ENCODE peak calls at places on chromosomes 12 and 14, in eight cellular contexts. J, I, X, M, W, T, H and Q are unnamed samples. For H3K36me3, the result is how much of the 10 kb centered on the place peaks cover.

GRCh38 chr14:68548194-68549056 is 244.4 kb downstream of the ZFP36L1 start:
- DNase-seq in J (peak), H (peak), I (peak), T (no peak), X (peak), M (peak), W (peak), Q (peak)

GRCh38 chr14:61342486-61342885 is 21.1 kb downstream of the PRKCH start:
- DNase-seq in H (no peak), M (no peak), T (no peak), I (no peak), W (no peak), J (no peak), X (no peak), Q (no peak)

GRCh38 chr14:103510311-103511021 is 12.2 kb downstream of the CKB start:
- DNase-seq in H (no peak), T (no peak), M (no peak), X (peak), I (no peak), W (no peak), J (peak), Q (no peak)

GRCh38 chr14:92005019-92005418 is 34.8 kb downstream of the TRIP11 start:
- DNase-seq in H (no peak), I (no peak), T (no peak), M (no peak), W (no peak), X (no peak), J (no peak), Q (no peak)

GRCh38 chr12:82479511-82479910 is 121.2 kb downstream of the METTL25 start:
- DNase-seq in I (peak), H (no peak), X (no peak), J (no peak), T (no peak), W (no peak), M (peak), Q (no peak)

GRCh38 chr12:92624236-92624635 is 78.6 kb upstream of the PLEKHG7 start:
- DNase-seq in X (no peak), J (no peak), W (no peak), I (peak), M (peak), T (no peak), H (no peak), Q (no peak)

GRCh38 chr14:103775506-103775905 is 59.9 kb downstream of the ZFYVE21 start:
- DNase-seq in I (no peak), W (no peak), M (no peak), T (no peak), X (no peak), H (no peak), J (no peak), Q (no peak)

GRCh38 chr12:11669348-11669747 is 19.9 kb downstream of the ETV6 start:
- DNase-seq in M (no peak), W (no peak), J (no peak), T (no peak), X (no peak), H (no peak), I (no peak), Q (no peak)

GRCh38 chr12:116466536-116466935 is 92.6 kb upstream of the MAP1LC3B2 start:
- DNase-seq in T (no peak), I (no peak), M (peak), W (no peak), H (no peak), X (no peak), J (no peak), Q (peak)

GRCh38 chr14:20632831-20633771 is 8.4 kb downstream of the OR6S1 start:
- DNase-seq in W (no peak), I (peak), T (no peak), X (no peak), J (peak), M (peak), H (no peak), Q (no peak)

GRCh38 chr12:101654442-101654841 is 43.0 kb upstream of the CHPT1 start:
- DNase-seq in H (no peak), W (no peak), M (no peak), X (no peak), I (no peak), T (no peak), J (no peak), Q (no peak)

GRCh38 chr14:75068294-75069020 is 984 bp upstream of the ZC2HC1C start:
- DNase-seq in T (no peak), W (no peak), M (no peak), J (no peak), H (no peak), X (no peak), I (no peak), Q (no peak)

GRCh38 chr12:2641209-2641608 is 153.6 kb upstream of the FKBP4 start:
- DNase-seq in H (no peak), I (peak), W (no peak), J (peak), M (peak), X (peak), T (no peak), Q (no peak)

GRCh38 chr12:48446372-48446771 is 26.0 kb upstream of the ANP32D start:
- DNase-seq in J (no peak), W (no peak), I (peak), H (no peak), X (no peak), T (no peak), M (no peak), Q (no peak)

GRCh38 chr14:69535230-69535848 is 39.3 kb downstream of the CCDC177 start:
- DNase-seq in M (peak), J (no peak), X (peak), T (no peak), I (peak), H (no peak), W (no peak), Q (no peak)

GRCh38 chr14:37973031-37973908 is 234.4 kb upstream of the SSTR1 start:
- DNase-seq in J (no peak), T (no peak), I (peak), H (no peak), M (no peak), X (no peak), W (no peak), Q (no peak)

GRCh38 chr12:112183591-112184021 is 58.2 kb downstream of the TRAFD1 start:
- DNase-seq in X (no peak), T (no peak), H (no peak), I (no peak), W (no peak), J (no peak), M (no peak), Q (no peak)

GRCh38 chr12:112184056-112184887 is 58.9 kb downstream of the TRAFD1 start:
- DNase-seq in J (no peak), W (no peak), H (no peak), M (no peak), T (no peak), X (no peak), I (no peak), Q (peak)

GRCh38 chr12:112180422-112180821 is 55.1 kb downstream of the TRAFD1 start:
- DNase-seq in I (no peak), X (no peak), M (no peak), H (no peak), W (no peak), J (peak), T (no peak), Q (peak)

GRCh38 chr12:112183141-112183581 is 57.8 kb downstream of the TRAFD1 start:
- DNase-seq in H (no peak), J (no peak), I (peak), X (no peak), T (no peak), W (no peak), M (peak), Q (no peak)

DNA sequence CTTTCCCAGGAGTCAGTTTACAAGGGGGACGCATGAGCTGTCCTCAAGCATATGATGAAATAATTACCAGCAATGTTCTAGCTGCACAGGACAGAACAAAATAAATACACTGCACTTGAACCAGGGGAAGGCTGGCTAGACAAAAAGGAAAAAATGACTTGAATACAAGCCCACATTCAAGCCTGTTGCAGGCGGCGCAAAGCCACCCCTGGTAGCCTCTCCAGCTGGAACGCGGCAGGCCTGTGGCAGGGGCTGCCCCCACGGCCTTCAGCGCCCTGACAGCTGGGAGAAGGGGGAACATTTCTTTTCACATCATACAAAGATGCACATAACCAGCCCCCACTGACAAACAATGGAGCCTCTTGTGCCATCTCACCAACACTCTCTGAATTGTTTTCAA is 57.1 kb downstream of the TRAFD1 start:
- DNase-seq in J (peak), H (no peak), X (no peak), W (no peak), I (peak), T (no peak), M (peak), Q (peak)
- H3K36me3 ChIP-seq in J (half or more), H (half or more), X (half or more), W (half or more), I (under half), T (under half), M (under half), Q (under half)

DNA sequence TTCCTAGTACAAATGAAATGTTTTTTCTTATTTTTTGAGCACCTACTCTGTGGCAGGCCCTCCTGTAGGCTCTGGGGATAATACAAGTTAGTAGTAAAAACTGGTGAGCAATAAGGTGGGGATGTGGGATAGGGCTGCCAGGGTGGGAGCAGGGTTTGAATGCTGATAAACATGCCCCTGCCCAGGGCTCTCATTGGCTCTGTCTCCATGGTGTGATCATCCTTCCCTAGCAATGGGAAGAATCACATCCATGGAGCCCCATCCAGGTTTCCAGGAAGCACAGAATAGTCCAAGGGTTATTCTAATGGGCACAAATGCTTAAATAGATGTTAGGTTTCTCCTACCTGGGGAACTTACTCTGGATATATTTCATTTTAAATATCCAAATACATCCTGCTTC is 45.5 kb downstream of the GIT2 start:
- DNase-seq in J (no peak), I (no peak), X (no peak), W (no peak), M (no peak), T (no peak), H (no peak), Q (no peak)
- H3K36me3 ChIP-seq in J (half or more), I (under half), X (half or more), W (half or more), M (under half), T (under half), H (half or more), Q (under half)

GRCh38 chr12:105315726-105316125 is 14.8 kb upstream of the C12orf75 start:
- DNase-seq in X (no peak), H (no peak), M (no peak), W (no peak), J (no peak), I (no peak), T (no peak), Q (no peak)
- H3K36me3 ChIP-seq in X (under half), H (under half), M (under half), W (under half), J (under half), I (under half), T (under half), Q (under half)

GRCh38 chr14:52895000-52895399 is 55.9 kb downstream of the FERMT2 start:
- DNase-seq in X (no peak), M (peak), J (no peak), T (no peak), I (no peak), H (no peak), W (no peak), Q (no peak)

GRCh38 chr14:52888159-52888558 is 62.7 kb downstream of the FERMT2 start:
- DNase-seq in H (no peak), M (no peak), T (no peak), W (no peak), J (no peak), X (no peak), I (no peak), Q (no peak)

GRCh38 chr14:52888839-52889838 is 61.7 kb downstream of the FERMT2 start:
- DNase-seq in J (no peak), I (no peak), W (no peak), M (no peak), H (no peak), T (no peak), X (no peak), Q (no peak)

GRCh38 chr14:52891800-52892199 is 59.0 kb downstream of the FERMT2 start:
- DNase-seq in M (no peak), X (no peak), J (no peak), T (no peak), I (peak), H (no peak), W (no peak), Q (no peak)
- H3K36me3 ChIP-seq in M (under half), X (under half), J (under half), T (under half), I (half or more), H (under half), W (under half), Q (under half)

DNA sequence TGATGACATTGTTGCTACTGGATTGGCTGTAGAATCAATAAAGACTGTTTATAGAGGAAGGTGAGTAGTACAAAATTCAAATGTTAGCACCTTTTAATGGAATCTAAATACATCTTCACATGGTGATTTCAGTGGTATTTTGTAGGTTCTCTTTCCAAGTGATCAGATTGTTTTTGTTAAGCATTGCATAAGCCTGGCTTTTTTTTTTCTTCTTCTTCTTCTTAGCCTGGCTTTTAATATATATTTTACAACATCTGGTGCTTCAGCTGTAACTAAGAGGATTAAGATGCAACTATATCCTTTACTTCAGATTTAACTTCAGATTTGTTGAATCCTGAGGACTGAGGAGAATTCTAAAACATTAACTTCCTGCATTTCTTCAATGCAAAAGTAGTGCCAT is 57.3 kb upstream of the ATF1 start:
- DNase-seq in I (no peak), W (no peak), X (no peak), T (no peak), H (no peak), M (peak), J (no peak), Q (no peak)
- H3K36me3 ChIP-seq in I (under half), W (half or more), X (half or more), T (under half), H (half or more), M (under half), J (half or more), Q (under half)

DNA sequence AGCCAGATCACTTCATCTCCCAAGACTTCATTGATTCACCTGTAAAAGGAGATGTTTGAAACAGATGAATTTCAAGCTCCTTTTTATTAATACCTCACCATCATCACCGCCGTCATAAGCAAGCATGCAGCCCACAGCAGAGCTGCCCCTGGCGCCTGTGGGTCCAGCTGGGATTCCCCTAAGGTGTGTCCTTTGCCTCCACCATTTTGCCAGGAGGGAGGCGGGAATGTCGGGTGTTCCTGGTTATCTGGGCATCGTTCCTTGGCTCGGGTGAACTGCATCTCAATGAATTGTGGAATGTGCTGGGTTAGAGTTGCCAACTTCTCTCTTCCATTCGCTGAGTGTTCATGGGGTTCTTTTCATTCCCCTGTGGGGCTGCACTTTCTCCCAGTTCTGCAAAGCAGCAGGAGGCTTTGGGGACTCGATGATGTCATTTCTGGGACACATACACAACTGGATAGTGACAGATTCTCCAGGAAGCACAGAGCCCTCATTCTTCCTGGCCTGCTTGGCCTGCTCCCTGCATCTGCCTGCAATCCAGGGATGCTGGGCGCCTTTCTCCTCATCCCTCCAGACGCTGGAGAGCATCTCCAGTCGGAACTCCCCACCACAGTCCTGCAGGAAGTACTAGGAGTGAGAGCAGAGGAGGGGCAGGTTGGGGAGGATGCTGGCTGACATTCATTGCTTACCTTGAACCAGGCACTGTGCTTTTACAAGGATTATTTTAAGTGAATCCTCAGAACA is 10.1 kb downstream of the CCND2 start:
- DNase-seq in I (no peak), H (no peak), T (no peak), X (no peak), M (no peak), W (no peak), J (no peak), Q (no peak)
- H3K36me3 ChIP-seq in I (under half), H (half or more), T (under half), X (half or more), M (under half), W (half or more), J (half or more), Q (under half)

GRCh38 chr12:124780336-124780735 is 83.3 kb downstream of the SCARB1 start:
- DNase-seq in T (no peak), J (no peak), H (no peak), X (no peak), I (no peak), W (no peak), M (no peak), Q (no peak)
- H3K36me3 ChIP-seq in T (under half), J (under half), H (under half), X (under half), I (under half), W (under half), M (under half), Q (under half)

GRCh38 chr12:132839558-132840235 is 11.0 kb upstream of the GOLGA3 start:
- DNase-seq in H (no peak), M (no peak), J (no peak), I (no peak), X (no peak), W (no peak), T (no peak), Q (no peak)

GRCh38 chr12:132841151-132841550 is 12.5 kb upstream of the GOLGA3 start:
- DNase-seq in W (no peak), J (no peak), X (no peak), M (no peak), T (no peak), H (no peak), I (no peak), Q (no peak)

GRCh38 chr12:132838464-132839080 is 9.9 kb upstream of the GOLGA3 start:
- DNase-seq in X (no peak), J (no peak), T (no peak), W (no peak), I (no peak), M (no peak), H (no peak), Q (no peak)

GRCh38 chr12:132840536-132840935 is 11.9 kb upstream of the GOLGA3 start:
- DNase-seq in M (no peak), W (no peak), T (no peak), H (no peak), I (no peak), J (no peak), X (no peak), Q (no peak)

DNA sequence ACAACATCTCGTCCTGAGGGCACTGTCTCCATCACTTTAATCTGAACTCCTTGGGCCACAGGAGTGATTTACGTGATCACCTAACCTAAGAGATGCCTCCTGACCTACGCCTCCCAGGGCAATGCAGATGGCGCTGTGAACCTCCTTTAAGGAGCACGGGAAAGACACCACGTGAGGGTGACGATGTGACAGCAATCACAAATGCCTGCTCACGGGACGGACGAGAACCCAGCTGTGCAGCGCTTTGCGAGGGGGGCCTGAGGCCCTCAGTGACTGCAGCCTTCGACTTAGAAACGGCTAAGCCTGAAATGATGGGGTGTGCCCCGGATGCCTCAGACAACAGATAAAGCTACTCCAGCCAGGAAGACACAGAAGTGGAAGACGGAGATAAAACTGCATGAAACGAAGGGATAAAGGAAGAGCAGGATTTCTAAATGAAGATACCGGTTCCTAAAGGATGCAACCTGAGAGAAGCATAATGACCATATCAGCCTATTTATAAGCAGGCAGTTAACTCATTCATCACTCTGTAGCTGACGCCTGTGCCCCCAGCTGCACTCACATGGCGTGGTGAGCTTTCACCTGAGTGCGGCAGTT is 13.9 kb upstream of the GOLGA3 start:
- DNase-seq in W (no peak), J (no peak), X (no peak), M (no peak), I (no peak), H (no peak), T (no peak), Q (no peak)
- H3K36me3 ChIP-seq in W (half or more), J (half or more), X (half or more), M (half or more), I (under half), H (half or more), T (under half), Q (under half)

GRCh38 chr14:23055147-23055550 is 2.2 kb downstream of the CDH24 start:
- DNase-seq in M (no peak), X (peak), J (no peak), I (no peak), T (no peak), H (no peak), W (no peak), Q (peak)

GRCh38 chr14:23052671-23053070 is 4.6 kb downstream of the CDH24 start:
- DNase-seq in X (peak), W (no peak), T (no peak), H (no peak), J (no peak), I (no peak), M (no peak), Q (no peak)

GRCh38 chr14:23052182-23052623 is 5.1 kb downstream of the CDH24 start:
- DNase-seq in M (no peak), I (no peak), H (no peak), J (no peak), W (no peak), T (no peak), X (no peak), Q (no peak)

GRCh38 chr14:23054000-23054811 is 3.1 kb downstream of the CDH24 start:
- DNase-seq in W (no peak), M (no peak), H (no peak), I (no peak), X (peak), T (no peak), J (no peak), Q (no peak)

DNA sequence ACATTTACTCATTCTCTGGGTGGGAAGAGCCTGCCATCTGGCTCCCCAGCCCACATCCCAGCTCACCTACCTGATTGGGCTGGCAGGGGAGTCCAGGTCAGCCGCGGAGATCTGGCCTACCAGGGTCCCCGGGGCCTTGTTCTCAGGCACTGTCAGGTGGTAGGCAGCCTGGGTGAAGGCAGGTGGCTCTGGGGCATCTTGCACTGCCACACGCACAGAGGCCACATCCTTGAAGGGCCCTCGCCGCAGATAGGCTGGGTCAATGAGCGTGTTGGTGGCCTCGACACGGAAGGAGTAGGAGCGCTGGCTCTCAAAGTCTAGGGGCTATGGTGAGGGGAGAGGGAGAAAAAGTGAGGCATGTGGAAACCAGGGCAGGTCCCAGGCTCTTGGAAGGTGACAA is 3.9 kb downstream of the CDH24 start:
- DNase-seq in T (no peak), X (peak), M (no peak), I (no peak), W (no peak), J (no peak), H (no peak), Q (no peak)
- H3K36me3 ChIP-seq in T (under half), X (under half), M (under half), I (under half), W (under half), J (under half), H (under half), Q (under half)

GRCh38 chr12:74379114-74379513 is 158.5 kb upstream of the ATXN7L3B start:
- DNase-seq in W (no peak), J (no peak), H (no peak), M (no peak), I (no peak), X (no peak), T (no peak), Q (no peak)
- H3K36me3 ChIP-seq in W (under half), J (under half), H (under half), M (under half), I (under half), X (under half), T (under half), Q (under half)